ENCODE peak calls at places on chromosomes 3 and 15, in seven cellular contexts. One of them, this sample, is unnamed.

GRCh38 chr3:190557311-190557710 is 43.4 kb downstream of the IL1RAP start:
- DNase-seq in fibroblast of the aortic adventitia: no peak
- DNase-seq in epithelial cell of esophagus: no peak
- DNase-seq in foreskin melanocyte: no peak
- DNase-seq in Daoy: no peak
- DNase-seq in A172: no peak
- DNase-seq in NCI-H774: no peak
- DNase-seq in this sample: no peak

GRCh38 chr15:56715220-56715619 is 18.1 kb downstream of the ZNF280D start:
- DNase-seq in fibroblast of the aortic adventitia: peak; percentile 41
- DNase-seq in A172: no peak
- DNase-seq in foreskin melanocyte: no peak
- DNase-seq in NCI-H774: no peak
- DNase-seq in epithelial cell of esophagus: no peak
- DNase-seq in Daoy: no peak
- DNase-seq in this sample: no peak

GRCh38 chr15:81322708-81323253 is 1.2 kb downstream of the STARD5 start:
- DNase-seq in fibroblast of the aortic adventitia: no peak
- DNase-seq in Daoy: no peak
- DNase-seq in A172: no peak
- DNase-seq in foreskin melanocyte: no peak
- DNase-seq in NCI-H774: no peak
- DNase-seq in epithelial cell of esophagus: peak; percentile 74
- DNase-seq in this sample: no peak

GRCh38 chr15:56869573-56869972 is 48.9 kb upstream of the TCF12 start:
- DNase-seq in NCI-H774: peak; percentile 11
- DNase-seq in epithelial cell of esophagus: peak; percentile 26
- DNase-seq in fibroblast of the aortic adventitia: peak; percentile 32
- DNase-seq in A172: peak; percentile 21
- DNase-seq in Daoy: peak; percentile 45
- DNase-seq in foreskin melanocyte: no peak
- DNase-seq in this sample: no peak

GRCh38 chr3:172560026-172560425 is 36.8 kb upstream of the TNFSF10 start:
- DNase-seq in foreskin melanocyte: no peak
- DNase-seq in Daoy: no peak
- DNase-seq in epithelial cell of esophagus: no peak
- DNase-seq in A172: no peak
- DNase-seq in NCI-H774: no peak
- DNase-seq in fibroblast of the aortic adventitia: peak; percentile 13
- DNase-seq in this sample: no peak

GRCh38 chr15:66622677-66623076 is 56.9 kb upstream of the LCTL start:
- DNase-seq in foreskin melanocyte: no peak
- DNase-seq in Daoy: no peak
- DNase-seq in epithelial cell of esophagus: no peak
- DNase-seq in A172: no peak
- DNase-seq in NCI-H774: no peak
- DNase-seq in fibroblast of the aortic adventitia: peak; percentile 37
- DNase-seq in this sample: no peak

GRCh38 chr3:115864912-115865311 is 241.6 kb downstream of the GAP43 start:
- DNase-seq in A172: no peak
- DNase-seq in epithelial cell of esophagus: no peak
- DNase-seq in fibroblast of the aortic adventitia: peak; percentile 3
- DNase-seq in foreskin melanocyte: no peak
- DNase-seq in NCI-H774: no peak
- DNase-seq in Daoy: no peak
- DNase-seq in this sample: no peak

GRCh38 chr15:83282859-83283812 is 1.3 kb downstream of the BNC1 start:
- DNase-seq in NCI-H774: no peak
- DNase-seq in A172: no peak
- DNase-seq in foreskin melanocyte: no peak
- DNase-seq in fibroblast of the aortic adventitia: no peak
- DNase-seq in epithelial cell of esophagus: peak; percentile 41
- DNase-seq in Daoy: peak; percentile 67
- DNase-seq in this sample: no peak

GRCh38 chr3:139732729-139733128 is 55.0 kb upstream of the NMNAT3 start:
- DNase-seq in fibroblast of the aortic adventitia: no peak
- DNase-seq in foreskin melanocyte: no peak
- DNase-seq in epithelial cell of esophagus: peak; percentile 24
- DNase-seq in A172: no peak
- DNase-seq in NCI-H774: no peak
- DNase-seq in Daoy: no peak
- DNase-seq in this sample: no peak

GRCh38 chr15:85381850-85382751 is 1.7 kb downstream of the AKAP13 start:
- DNase-seq in foreskin melanocyte: no peak
- DNase-seq in Daoy: peak; percentile 22
- DNase-seq in epithelial cell of esophagus: peak; percentile 55
- DNase-seq in fibroblast of the aortic adventitia: no peak
- DNase-seq in A172: no peak
- DNase-seq in NCI-H774: no peak
- DNase-seq in this sample: no peak

GRCh38 chr3:5058463-5058862 is 63.6 kb upstream of the ARL8B start:
- DNase-seq in Daoy: no peak
- DNase-seq in foreskin melanocyte: peak; percentile 18
- DNase-seq in fibroblast of the aortic adventitia: peak; percentile 75
- DNase-seq in A172: peak; percentile 36
- DNase-seq in epithelial cell of esophagus: no peak
- DNase-seq in NCI-H774: no peak
- DNase-seq in this sample: no peak

GRCh38 chr15:73183071-73183470 is 130.8 kb downstream of the NEO1 start:
- DNase-seq in foreskin melanocyte: no peak
- DNase-seq in NCI-H774: no peak
- DNase-seq in fibroblast of the aortic adventitia: no peak
- DNase-seq in epithelial cell of esophagus: no peak
- DNase-seq in A172: no peak
- DNase-seq in Daoy: no peak
- DNase-seq in this sample: no peak

GRCh38 chr15:47603026-47603425 is 114.3 kb upstream of the SEMA6D start:
- DNase-seq in Daoy: peak; percentile 20
- DNase-seq in NCI-H774: no peak
- DNase-seq in A172: no peak
- DNase-seq in foreskin melanocyte: no peak
- DNase-seq in fibroblast of the aortic adventitia: peak; percentile 3
- DNase-seq in epithelial cell of esophagus: peak; percentile 72
- DNase-seq in this sample: no peak

GRCh38 chr3:68007621-68008226 is 353.3 kb upstream of the SUCLG2 start:
- DNase-seq in foreskin melanocyte: no peak
- DNase-seq in fibroblast of the aortic adventitia: no peak
- DNase-seq in Daoy: no peak
- DNase-seq in NCI-H774: no peak
- DNase-seq in epithelial cell of esophagus: no peak
- DNase-seq in A172: no peak
- DNase-seq in this sample: no peak

GRCh38 chr3:46882377-46883015 is 5.0 kb downstream of the PTH1R start:
- DNase-seq in epithelial cell of esophagus: no peak
- DNase-seq in Daoy: peak; percentile 33
- DNase-seq in fibroblast of the aortic adventitia: no peak
- DNase-seq in NCI-H774: no peak
- DNase-seq in foreskin melanocyte: no peak
- DNase-seq in A172: no peak
- DNase-seq in this sample: no peak

GRCh38 chr15:73935547-73935946 is 9.3 kb downstream of the LOXL1 start:
- DNase-seq in fibroblast of the aortic adventitia: no peak
- DNase-seq in epithelial cell of esophagus: peak; percentile 65
- DNase-seq in foreskin melanocyte: no peak
- DNase-seq in Daoy: peak; percentile 61
- DNase-seq in NCI-H774: peak; percentile 3
- DNase-seq in A172: no peak
- DNase-seq in this sample: peak; percentile 28

GRCh38 chr3:8490079-8490552 is 11.5 kb upstream of the LMCD1 start:
- DNase-seq in NCI-H774: no peak
- DNase-seq in Daoy: peak; percentile 66
- DNase-seq in fibroblast of the aortic adventitia: peak; percentile 88
- DNase-seq in foreskin melanocyte: no peak
- DNase-seq in A172: peak; percentile 83
- DNase-seq in epithelial cell of esophagus: peak; percentile 85
- DNase-seq in this sample: no peak

GRCh38 chr3:140206196-140207040 is 271.4 kb downstream of the CLSTN2 start:
- DNase-seq in Daoy: peak; percentile 21
- DNase-seq in epithelial cell of esophagus: peak; percentile 51
- DNase-seq in NCI-H774: no peak
- DNase-seq in fibroblast of the aortic adventitia: peak; percentile 27
- DNase-seq in A172: peak; percentile 68
- DNase-seq in foreskin melanocyte: peak; percentile 4
- DNase-seq in this sample: no peak

GRCh38 chr3:188854395-188855149 is 317.2 kb upstream of the TPRG1 start:
- DNase-seq in NCI-H774: no peak
- DNase-seq in A172: no peak
- DNase-seq in fibroblast of the aortic adventitia: peak; percentile 85
- DNase-seq in Daoy: no peak
- DNase-seq in foreskin melanocyte: no peak
- DNase-seq in epithelial cell of esophagus: peak; percentile 92
- DNase-seq in this sample: no peak

GRCh38 chr3:48013288-48013980 is 2.8 kb downstream of the MAP4 start:
- DNase-seq in A172: peak; percentile 53
- DNase-seq in epithelial cell of esophagus: peak; percentile 65
- DNase-seq in foreskin melanocyte: no peak
- DNase-seq in NCI-H774: no peak
- DNase-seq in Daoy: peak; percentile 51
- DNase-seq in fibroblast of the aortic adventitia: peak; percentile 93
- DNase-seq in this sample: no peak

GRCh38 chr15:91849749-91850161 is 3.8 kb upstream of the SLCO3A1 start:
- DNase-seq in A172: peak; percentile 36
- DNase-seq in NCI-H774: no peak
- DNase-seq in fibroblast of the aortic adventitia: peak; percentile 82
- DNase-seq in Daoy: no peak
- DNase-seq in epithelial cell of esophagus: peak; percentile 74
- DNase-seq in foreskin melanocyte: peak; percentile 54
- DNase-seq in this sample: no peak

GRCh38 chr3:153624310-153625030 is 462.4 kb downstream of the RAP2B start:
- DNase-seq in Daoy: no peak
- DNase-seq in foreskin melanocyte: no peak
- DNase-seq in epithelial cell of esophagus: no peak
- DNase-seq in NCI-H774: no peak
- DNase-seq in fibroblast of the aortic adventitia: no peak
- DNase-seq in A172: no peak
- DNase-seq in this sample: no peak

GRCh38 chr3:67418539-67419529 is 235.6 kb downstream of the SUCLG2 start:
- DNase-seq in Daoy: no peak
- DNase-seq in NCI-H774: no peak
- DNase-seq in epithelial cell of esophagus: no peak
- DNase-seq in fibroblast of the aortic adventitia: peak; percentile 40
- DNase-seq in foreskin melanocyte: no peak
- DNase-seq in A172: no peak
- DNase-seq in this sample: no peak

GRCh38 chr15:64464271-64465005 is 4.1 kb downstream of the ZNF609 start:
- DNase-seq in Daoy: no peak
- DNase-seq in epithelial cell of esophagus: no peak
- DNase-seq in NCI-H774: peak; percentile 65
- DNase-seq in A172: no peak
- DNase-seq in foreskin melanocyte: no peak
- DNase-seq in fibroblast of the aortic adventitia: peak; percentile 57
- DNase-seq in this sample: no peak

GRCh38 chr3:34206996-34207395 is 408.6 kb downstream of the PDCD6IP start:
- DNase-seq in foreskin melanocyte: no peak
- DNase-seq in epithelial cell of esophagus: no peak
- DNase-seq in fibroblast of the aortic adventitia: peak; percentile 35
- DNase-seq in Daoy: no peak
- DNase-seq in A172: peak; percentile 77
- DNase-seq in NCI-H774: no peak
- DNase-seq in this sample: no peak

GRCh38 chr3:162147996-162148395 is 651.4 kb downstream of the OTOL1 start:
- DNase-seq in fibroblast of the aortic adventitia: no peak
- DNase-seq in Daoy: no peak
- DNase-seq in A172: no peak
- DNase-seq in foreskin melanocyte: no peak
- DNase-seq in epithelial cell of esophagus: no peak
- DNase-seq in NCI-H774: no peak
- DNase-seq in this sample: no peak

GRCh38 chr15:77673801-77674317 is 41.1 kb upstream of the LINGO1 start:
- DNase-seq in Daoy: no peak
- DNase-seq in fibroblast of the aortic adventitia: no peak
- DNase-seq in A172: no peak
- DNase-seq in NCI-H774: no peak
- DNase-seq in epithelial cell of esophagus: no peak
- DNase-seq in foreskin melanocyte: no peak
- DNase-seq in this sample: no peak

GRCh38 chr3:14210843-14211594 is 32.4 kb downstream of the LSM3 start:
- DNase-seq in A172: peak; percentile 85
- DNase-seq in epithelial cell of esophagus: no peak
- DNase-seq in fibroblast of the aortic adventitia: peak; percentile 89
- DNase-seq in Daoy: no peak
- DNase-seq in NCI-H774: no peak
- DNase-seq in foreskin melanocyte: peak; percentile 67
- DNase-seq in this sample: no peak

GRCh38 chr3:190121061-190121765 is 516 bp upstream of the P3H2 start:
- DNase-seq in epithelial cell of esophagus: no peak
- DNase-seq in fibroblast of the aortic adventitia: no peak
- DNase-seq in NCI-H774: no peak
- DNase-seq in A172: no peak
- DNase-seq in foreskin melanocyte: no peak
- DNase-seq in Daoy: no peak
- DNase-seq in this sample: no peak

GRCh38 chr3:10223676-10224639 is 24.3 kb upstream of the TATDN2 start:
- DNase-seq in Daoy: no peak
- DNase-seq in fibroblast of the aortic adventitia: no peak
- DNase-seq in NCI-H774: no peak
- DNase-seq in A172: no peak
- DNase-seq in foreskin melanocyte: no peak
- DNase-seq in epithelial cell of esophagus: no peak
- DNase-seq in this sample: peak; percentile 46

GRCh38 chr3:138092023-138092422 is 23.4 kb downstream of the DZIP1L start:
- DNase-seq in Daoy: no peak
- DNase-seq in fibroblast of the aortic adventitia: peak; percentile 75
- DNase-seq in A172: no peak
- DNase-seq in foreskin melanocyte: no peak
- DNase-seq in epithelial cell of esophagus: peak; percentile 56
- DNase-seq in NCI-H774: no peak
- DNase-seq in this sample: no peak

GRCh38 chr3:59235221-59236012 is 185.6 kb upstream of the CFAP20DC start:
- DNase-seq in foreskin melanocyte: no peak
- DNase-seq in A172: no peak
- DNase-seq in NCI-H774: no peak
- DNase-seq in Daoy: no peak
- DNase-seq in epithelial cell of esophagus: no peak
- DNase-seq in fibroblast of the aortic adventitia: no peak
- DNase-seq in this sample: no peak

GRCh38 chr3:141365206-141365605 is 3.1 kb upstream of the ZBTB38 start:
- DNase-seq in A172: no peak
- DNase-seq in NCI-H774: no peak
- DNase-seq in epithelial cell of esophagus: no peak
- DNase-seq in fibroblast of the aortic adventitia: no peak
- DNase-seq in Daoy: no peak
- DNase-seq in foreskin melanocyte: no peak
- DNase-seq in this sample: no peak

GRCh38 chr15:80587816-80588456 is 107.2 kb upstream of the ABHD17C start:
- DNase-seq in NCI-H774: no peak
- DNase-seq in A172: peak; percentile 34
- DNase-seq in fibroblast of the aortic adventitia: peak; percentile 58
- DNase-seq in foreskin melanocyte: no peak
- DNase-seq in epithelial cell of esophagus: peak; percentile 41
- DNase-seq in Daoy: peak; percentile 66
- DNase-seq in this sample: no peak

GRCh38 chr3:4745240-4745620 is 234.0 kb upstream of the BHLHE40 start:
- DNase-seq in NCI-H774: no peak
- DNase-seq in foreskin melanocyte: no peak
- DNase-seq in fibroblast of the aortic adventitia: no peak
- DNase-seq in epithelial cell of esophagus: no peak
- DNase-seq in Daoy: no peak
- DNase-seq in A172: no peak
- DNase-seq in this sample: no peak

GRCh38 chr3:45507820-45508317 is 86.7 kb upstream of the LIMD1 start:
- DNase-seq in fibroblast of the aortic adventitia: peak; percentile 29
- DNase-seq in Daoy: peak; percentile 74
- DNase-seq in NCI-H774: no peak
- DNase-seq in A172: peak; percentile 38
- DNase-seq in foreskin melanocyte: peak; percentile 21
- DNase-seq in epithelial cell of esophagus: peak; percentile 14
- DNase-seq in this sample: no peak

GRCh38 chr15:100201376-100202280 is 140.1 kb downstream of the ADAMTS17 start:
- DNase-seq in fibroblast of the aortic adventitia: no peak
- DNase-seq in Daoy: peak; percentile 12
- DNase-seq in epithelial cell of esophagus: no peak
- DNase-seq in NCI-H774: no peak
- DNase-seq in foreskin melanocyte: peak; percentile 7
- DNase-seq in A172: no peak
- DNase-seq in this sample: peak; percentile 12

GRCh38 chr3:37130984-37131975 is 43.1 kb downstream of the LRRFIP2 start:
- DNase-seq in A172: no peak
- DNase-seq in foreskin melanocyte: no peak
- DNase-seq in fibroblast of the aortic adventitia: no peak
- DNase-seq in NCI-H774: no peak
- DNase-seq in Daoy: no peak
- DNase-seq in epithelial cell of esophagus: no peak
- DNase-seq in this sample: no peak

This sample was measured in GF-D8.